ENCODE peak calls at places on chromosome 7, in eight cellular contexts. Z, R, N, I, M, O, C and L are unnamed samples.
A peak's percentile ranks its signal among the peaks of the same experiment; 100 is the strongest.

GRCh38 chr7:88243345-88243909 is 23.6 kb upstream of the SRI start:
- DNase-seq in Z (peak; percentile 16), R (no peak), N (peak; percentile 68), I (peak; percentile 53), M (peak; percentile 11), O (peak; percentile 5), C (no peak), L (peak; percentile 24)

GRCh38 chr7:47441796-47442744 is 139.8 kb downstream of the TNS3 start:
- DNase-seq in Z (no peak), R (no peak), N (no peak), I (no peak), M (no peak), O (no peak), C (no peak), L (no peak)

GRCh38 chr7:36653671-36654355 is 70.5 kb downstream of the AOAH start:
- DNase-seq in Z (no peak), R (no peak), N (no peak), I (no peak), M (no peak), O (no peak), C (no peak), L (no peak)

GRCh38 chr7:29274156-29275017 is 79.8 kb downstream of the CHN2 start:
- DNase-seq in Z (peak; percentile 36), R (no peak), N (peak; percentile 46), I (no peak), M (peak; percentile 70), O (no peak), C (peak; percentile 62), L (no peak)

GRCh38 chr7:47254081-47255006 is 327.6 kb downstream of the TNS3 start:
- DNase-seq in Z (peak; percentile 66), R (no peak), N (no peak), I (peak; percentile 73), M (peak; percentile 43), O (peak; percentile 70), C (peak; percentile 67), L (peak; percentile 79)

GRCh38 chr7:45922810-45923209 is 1.7 kb upstream of the IGFBP3 start:
- DNase-seq in Z (no peak), R (no peak), N (no peak), I (no peak), M (no peak), O (no peak), C (no peak), L (peak; percentile 8)

GRCh38 chr7:3380034-3380433 is 79.0 kb downstream of the SDK1 start:
- DNase-seq in Z (no peak), R (no peak), N (no peak), I (no peak), M (no peak), O (no peak), C (no peak), L (no peak)

GRCh38 chr7:31688347-31688746 is 1.3 kb downstream of the PPP1R17 start:
- DNase-seq in Z (no peak), R (no peak), N (no peak), I (no peak), M (no peak), O (no peak), C (no peak), L (peak; percentile 24)